ENCODE peak calls at places on chromosomes 12 and 14, in five cellular contexts. R, X, M, N and W are unnamed samples.

GRCh38 chr14:97299661-97300060 is 502.5 kb downstream of the VRK1 start:
- DNase-seq in R (no peak), X (no peak), M (no peak), N (peak), W (no peak)

GRCh38 chr14:60171690-60172089 is 6.5 kb upstream of the DHRS7 start:
- DNase-seq in R (no peak), X (no peak), M (no peak), N (no peak), W (no peak)

GRCh38 chr14:95119336-95119735 is 38.0 kb downstream of the DICER1 start:
- DNase-seq in R (no peak), X (no peak), M (no peak), N (no peak), W (no peak)

GRCh38 chr12:108832730-108833354 is 24.5 kb downstream of the SSH1 start:
- DNase-seq in R (no peak), X (no peak), M (no peak), N (no peak), W (no peak)

GRCh38 chr12:32532415-32532814 is 133.1 kb downstream of the FGD4 start:
- DNase-seq in R (no peak), X (no peak), M (no peak), N (no peak), W (no peak)

GRCh38 chr14:87992349-87992719 is 648 bp downstream of the GALC start:
- DNase-seq in R (no peak), X (no peak), M (no peak), N (no peak), W (peak)

GRCh38 chr12:48198619-48198973 is 4.5 kb downstream of the OR10AD1 start:
- DNase-seq in R (no peak), X (no peak), M (no peak), N (no peak), W (no peak)

GRCh38 chr14:96197969-96198368 is 6.7 kb upstream of the BDKRB2 start:
- DNase-seq in R (no peak), X (no peak), M (no peak), N (no peak), W (no peak)

GRCh38 chr14:101955695-101956161 is 8.6 kb upstream of the DYNC1H1 start:
- DNase-seq in R (no peak), X (no peak), M (no peak), N (no peak), W (no peak)

GRCh38 chr12:65163755-65164154 is 5.6 kb upstream of the LEMD3 start:
- DNase-seq in R (no peak), X (no peak), M (no peak), N (no peak), W (no peak)

GRCh38 chr14:66724996-66725395 is 217.0 kb downstream of the GPHN start:
- DNase-seq in R (no peak), X (no peak), M (no peak), N (no peak), W (no peak)

GRCh38 chr12:104513681-104514080 is 56.9 kb downstream of the CHST11 start:
- DNase-seq in R (no peak), X (no peak), M (no peak), N (no peak), W (no peak)

GRCh38 chr12:104521731-104522130 is 65.0 kb downstream of the CHST11 start:
- DNase-seq in R (no peak), X (no peak), M (no peak), N (no peak), W (no peak)

GRCh38 chr14:105144666-105145380 is 23.8 kb downstream of the JAG2 start:
- DNase-seq in R (no peak), X (no peak), M (no peak), N (no peak), W (no peak)

GRCh38 chr14:105137481-105138020 is 31.0 kb downstream of the JAG2 start:
- DNase-seq in R (no peak), X (no peak), M (no peak), N (no peak), W (no peak)

GRCh38 chr14:97366400-97366799 is 569.2 kb downstream of the VRK1 start:
- DNase-seq in R (no peak), X (no peak), M (no peak), N (no peak), W (no peak)